ENCODE peak calls at places on chromosomes 13 and 19, in ten cellular contexts. One of them, this sample, is unnamed.

GRCh38 chr13:98738213-98738612 is 14.3 kb downstream of the SLC15A1 start:
- DNase-seq in A673: no peak
- DNase-seq in cardiac muscle cell: no peak
- DNase-seq in Caco-2: no peak
- DNase-seq in tibial artery: no peak
- DNase-seq in astrocyte of the cerebellum: no peak
- DNase-seq in osteoblast: no peak
- DNase-seq in kidney: no peak
- DNase-seq in colonic mucosa: no peak
- DNase-seq in SK-N-SH: no peak
- DNase-seq in this sample: no peak

GRCh38 chr13:30757026-30757425 is 21.7 kb downstream of the ALOX5AP start:
- DNase-seq in cardiac muscle cell: peak; percentile 40
- DNase-seq in tibial artery: no peak
- DNase-seq in Caco-2: no peak
- DNase-seq in A673: no peak
- DNase-seq in colonic mucosa: no peak
- DNase-seq in osteoblast: no peak
- DNase-seq in SK-N-SH: peak; percentile 46
- DNase-seq in kidney: no peak
- DNase-seq in astrocyte of the cerebellum: no peak
- DNase-seq in this sample: no peak

GRCh38 chr13:108306768-108307332 is 37.3 kb downstream of the TNFSF13B start:
- DNase-seq in astrocyte of the cerebellum: no peak
- DNase-seq in kidney: no peak
- DNase-seq in SK-N-SH: no peak
- DNase-seq in cardiac muscle cell: no peak
- DNase-seq in tibial artery: no peak
- DNase-seq in colonic mucosa: no peak
- DNase-seq in Caco-2: no peak
- DNase-seq in osteoblast: no peak
- DNase-seq in A673: no peak
- DNase-seq in this sample: no peak

GRCh38 chr19:29687244-29687896 is 22.1 kb downstream of the PLEKHF1 start:
- DNase-seq in Caco-2: no peak
- DNase-seq in tibial artery: peak; percentile 86
- DNase-seq in osteoblast: peak; percentile 94
- DNase-seq in cardiac muscle cell: peak; percentile 98
- DNase-seq in astrocyte of the cerebellum: peak; percentile 97
- DNase-seq in colonic mucosa: no peak
- DNase-seq in kidney: no peak
- DNase-seq in SK-N-SH: no peak
- DNase-seq in A673: peak; percentile 38
- DNase-seq in this sample: no peak

GRCh38 chr13:24922390-24923304 is 158.7 kb downstream of the RNF17 start:
- DNase-seq in A673: peak; percentile 98
- DNase-seq in osteoblast: peak; percentile 94
- DNase-seq in tibial artery: peak; percentile 99
- DNase-seq in cardiac muscle cell: peak; percentile 99
- DNase-seq in colonic mucosa: peak; percentile 98
- DNase-seq in astrocyte of the cerebellum: peak; percentile 95
- DNase-seq in Caco-2: peak; percentile 98
- DNase-seq in SK-N-SH: peak; percentile 95
- DNase-seq in kidney: peak; percentile 99
- DNase-seq in this sample: peak; percentile 81

GRCh38 chr19:49862411-49863253 is 4.7 kb downstream of the PNKP start:
- DNase-seq in A673: peak; percentile 66
- DNase-seq in astrocyte of the cerebellum: no peak
- DNase-seq in cardiac muscle cell: no peak
- DNase-seq in osteoblast: peak; percentile 92
- DNase-seq in tibial artery: no peak
- DNase-seq in Caco-2: no peak
- DNase-seq in colonic mucosa: peak; percentile 26
- DNase-seq in kidney: no peak
- DNase-seq in SK-N-SH: peak; percentile 77
- DNase-seq in this sample: no peak

GRCh38 chr19:35719402-35720162 is 1.8 kb downstream of the KMT2B start:
- DNase-seq in astrocyte of the cerebellum: no peak
- DNase-seq in Caco-2: no peak
- DNase-seq in A673: no peak
- DNase-seq in cardiac muscle cell: no peak
- DNase-seq in osteoblast: peak; percentile 85
- DNase-seq in tibial artery: no peak
- DNase-seq in kidney: peak; percentile 76
- DNase-seq in SK-N-SH: no peak
- DNase-seq in colonic mucosa: no peak
- DNase-seq in this sample: no peak

GRCh38 chr19:7665076-7665475 is 3.8 kb upstream of the RETN start:
- DNase-seq in Caco-2: no peak
- DNase-seq in colonic mucosa: no peak
- DNase-seq in SK-N-SH: no peak
- DNase-seq in astrocyte of the cerebellum: no peak
- DNase-seq in kidney: no peak
- DNase-seq in A673: no peak
- DNase-seq in osteoblast: peak; percentile 71
- DNase-seq in cardiac muscle cell: peak; percentile 88
- DNase-seq in tibial artery: no peak
- DNase-seq in this sample: peak; percentile 81

GRCh38 chr13:49938274-49938673 is 2.1 kb upstream of the SPRYD7 start:
- DNase-seq in colonic mucosa: peak; percentile 49
- DNase-seq in kidney: no peak
- DNase-seq in cardiac muscle cell: no peak
- DNase-seq in Caco-2: no peak
- DNase-seq in tibial artery: no peak
- DNase-seq in astrocyte of the cerebellum: no peak
- DNase-seq in SK-N-SH: no peak
- DNase-seq in A673: no peak
- DNase-seq in osteoblast: no peak
- DNase-seq in this sample: no peak

GRCh38 chr13:44068169-44068568 is 188.5 kb downstream of the LACC1 start:
- DNase-seq in kidney: no peak
- DNase-seq in Caco-2: no peak
- DNase-seq in tibial artery: no peak
- DNase-seq in cardiac muscle cell: peak; percentile 56
- DNase-seq in astrocyte of the cerebellum: no peak
- DNase-seq in osteoblast: peak; percentile 62
- DNase-seq in colonic mucosa: no peak
- DNase-seq in SK-N-SH: no peak
- DNase-seq in A673: no peak
- DNase-seq in this sample: no peak

GRCh38 chr19:51366999-51367564 is 894 bp upstream of the ETFB start:
- DNase-seq in cardiac muscle cell: no peak
- DNase-seq in kidney: peak; percentile 90
- DNase-seq in SK-N-SH: peak; percentile 44
- DNase-seq in tibial artery: no peak
- DNase-seq in osteoblast: peak; percentile 62
- DNase-seq in A673: no peak
- DNase-seq in Caco-2: no peak
- DNase-seq in colonic mucosa: no peak
- DNase-seq in astrocyte of the cerebellum: no peak
- DNase-seq in this sample: no peak

GRCh38 chr19:2783781-2784145 is 690 bp upstream of the SGTA start:
- DNase-seq in SK-N-SH: no peak
- DNase-seq in Caco-2: no peak
- DNase-seq in tibial artery: no peak
- DNase-seq in astrocyte of the cerebellum: no peak
- DNase-seq in A673: no peak
- DNase-seq in osteoblast: no peak
- DNase-seq in colonic mucosa: no peak
- DNase-seq in kidney: no peak
- DNase-seq in cardiac muscle cell: no peak
- DNase-seq in this sample: no peak
- H3K4me3 ChIP-seq in SK-N-SH: peak overlapping the region; percentile 93
- H3K4me3 ChIP-seq in Caco-2: peak overlapping the region; percentile 25
- H3K4me3 ChIP-seq in tibial artery: peak overlapping the region; percentile 74
- H3K4me3 ChIP-seq in astrocyte of the cerebellum: peak overlapping the region; percentile 99
- H3K4me3 ChIP-seq in A673: peak overlapping the region; percentile 91
- H3K4me3 ChIP-seq in osteoblast: peak overlapping the region; percentile 100
- H3K4me3 ChIP-seq in colonic mucosa: peak overlapping the region; percentile 94
- H3K4me3 ChIP-seq in kidney: peak overlapping the region; percentile 40
- H3K4me3 ChIP-seq in cardiac muscle cell: no peak overlapping the region
- H3K4me3 ChIP-seq in this sample: peak overlapping the region; percentile 88

DNA sequence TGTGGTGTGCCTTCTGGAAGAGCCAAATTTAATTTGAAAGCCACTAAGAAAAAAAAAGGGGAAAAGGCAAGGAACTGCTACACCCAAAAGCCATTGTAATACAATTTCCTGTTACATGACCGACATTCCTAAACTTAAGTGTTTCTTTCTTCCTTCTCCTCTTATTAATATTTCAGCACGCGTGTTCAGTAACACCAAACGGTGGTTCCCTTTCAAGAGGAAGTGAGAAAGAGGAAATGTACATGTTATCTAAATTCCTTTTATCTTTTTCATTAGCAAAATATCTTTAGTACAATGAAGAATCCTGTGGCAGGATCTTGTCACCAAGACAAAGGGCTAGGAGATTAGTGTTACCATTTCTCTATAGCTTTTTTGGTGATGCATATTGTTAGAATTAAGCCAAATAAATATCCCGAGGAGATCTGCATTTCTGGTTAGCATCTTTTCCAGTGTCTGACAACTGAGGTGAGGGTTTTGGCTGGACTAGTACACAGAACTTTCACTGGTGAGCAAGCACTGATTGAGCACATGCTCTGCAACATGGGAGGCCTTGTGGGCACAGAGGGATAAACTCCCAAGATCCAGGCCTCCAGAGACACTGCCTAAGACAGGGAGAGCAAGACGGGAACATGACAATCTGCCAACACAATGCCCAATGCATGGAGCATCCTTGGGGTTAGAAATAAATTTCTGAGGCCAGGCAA is 22.1 kb downstream of the LATS2 start:
- DNase-seq in kidney: no peak
- DNase-seq in astrocyte of the cerebellum: no peak
- DNase-seq in colonic mucosa: no peak
- DNase-seq in A673: peak; percentile 83
- DNase-seq in Caco-2: no peak
- DNase-seq in cardiac muscle cell: peak; percentile 30
- DNase-seq in SK-N-SH: no peak
- DNase-seq in tibial artery: no peak
- DNase-seq in osteoblast: no peak
- DNase-seq in this sample: no peak
- TF ChIP-seq CTCF in kidney: no peak
- TF ChIP-seq CTCF in astrocyte of the cerebellum: no peak
- TF ChIP-seq CTCF in colonic mucosa: no peak
- TF ChIP-seq CTCF in A673: no peak
- TF ChIP-seq CTCF in Caco-2: no peak
- TF ChIP-seq CTCF in cardiac muscle cell: no peak
- TF ChIP-seq CTCF in SK-N-SH: no peak
- TF ChIP-seq CTCF in tibial artery: no peak
- TF ChIP-seq CTCF in osteoblast: no peak
- TF ChIP-seq CTCF in this sample: no peak

GRCh38 chr19:41941410-41942202 is 13.4 kb upstream of the ERFL start:
- DNase-seq in astrocyte of the cerebellum: no peak
- DNase-seq in SK-N-SH: no peak
- DNase-seq in kidney: no peak
- DNase-seq in colonic mucosa: no peak
- DNase-seq in tibial artery: no peak
- DNase-seq in osteoblast: peak; percentile 82
- DNase-seq in Caco-2: no peak
- DNase-seq in A673: no peak
- DNase-seq in cardiac muscle cell: no peak
- DNase-seq in this sample: no peak
- H3K4me3 ChIP-seq in astrocyte of the cerebellum: no peak overlapping the region
- H3K4me3 ChIP-seq in SK-N-SH: no peak overlapping the region
- H3K4me3 ChIP-seq in kidney: no peak overlapping the region
- H3K4me3 ChIP-seq in colonic mucosa: no peak overlapping the region
- H3K4me3 ChIP-seq in tibial artery: no peak overlapping the region
- H3K4me3 ChIP-seq in osteoblast: no peak overlapping the region
- H3K4me3 ChIP-seq in Caco-2: no peak overlapping the region
- H3K4me3 ChIP-seq in A673: no peak overlapping the region
- H3K4me3 ChIP-seq in cardiac muscle cell: no peak overlapping the region
- H3K4me3 ChIP-seq in this sample: no peak overlapping the region

GRCh38 chr19:2235026-2235395 is 1.1 kb downstream of the PLEKHJ1 start:
- DNase-seq in A673: no peak
- DNase-seq in astrocyte of the cerebellum: no peak
- DNase-seq in cardiac muscle cell: no peak
- DNase-seq in SK-N-SH: no peak
- DNase-seq in tibial artery: no peak
- DNase-seq in Caco-2: no peak
- DNase-seq in osteoblast: no peak
- DNase-seq in kidney: no peak
- DNase-seq in colonic mucosa: peak; percentile 61
- DNase-seq in this sample: no peak

GRCh38 chr19:2237051-2237868 is 636 bp downstream of the SF3A2 start:
- DNase-seq in SK-N-SH: no peak
- DNase-seq in tibial artery: no peak
- DNase-seq in kidney: no peak
- DNase-seq in osteoblast: no peak
- DNase-seq in Caco-2: no peak
- DNase-seq in colonic mucosa: no peak
- DNase-seq in astrocyte of the cerebellum: no peak
- DNase-seq in cardiac muscle cell: no peak
- DNase-seq in A673: no peak
- DNase-seq in this sample: no peak

GRCh38 chr19:2233601-2234280 is 2.4 kb downstream of the PLEKHJ1 start:
- DNase-seq in cardiac muscle cell: no peak
- DNase-seq in kidney: no peak
- DNase-seq in osteoblast: no peak
- DNase-seq in astrocyte of the cerebellum: no peak
- DNase-seq in colonic mucosa: no peak
- DNase-seq in SK-N-SH: no peak
- DNase-seq in tibial artery: no peak
- DNase-seq in Caco-2: no peak
- DNase-seq in A673: no peak
- DNase-seq in this sample: no peak

GRCh38 chr19:2236285-2237050 is at the start of the genes PLEKHJ1 and SF3A2:
- DNase-seq in Caco-2: peak; percentile 98
- DNase-seq in A673: peak; percentile 99
- DNase-seq in osteoblast: peak; percentile 100
- DNase-seq in kidney: peak; percentile 99
- DNase-seq in SK-N-SH: peak; percentile 99
- DNase-seq in tibial artery: peak; percentile 98
- DNase-seq in astrocyte of the cerebellum: peak; percentile 89
- DNase-seq in colonic mucosa: peak; percentile 97
- DNase-seq in cardiac muscle cell: peak; percentile 99
- DNase-seq in this sample: peak; percentile 89

DNA sequence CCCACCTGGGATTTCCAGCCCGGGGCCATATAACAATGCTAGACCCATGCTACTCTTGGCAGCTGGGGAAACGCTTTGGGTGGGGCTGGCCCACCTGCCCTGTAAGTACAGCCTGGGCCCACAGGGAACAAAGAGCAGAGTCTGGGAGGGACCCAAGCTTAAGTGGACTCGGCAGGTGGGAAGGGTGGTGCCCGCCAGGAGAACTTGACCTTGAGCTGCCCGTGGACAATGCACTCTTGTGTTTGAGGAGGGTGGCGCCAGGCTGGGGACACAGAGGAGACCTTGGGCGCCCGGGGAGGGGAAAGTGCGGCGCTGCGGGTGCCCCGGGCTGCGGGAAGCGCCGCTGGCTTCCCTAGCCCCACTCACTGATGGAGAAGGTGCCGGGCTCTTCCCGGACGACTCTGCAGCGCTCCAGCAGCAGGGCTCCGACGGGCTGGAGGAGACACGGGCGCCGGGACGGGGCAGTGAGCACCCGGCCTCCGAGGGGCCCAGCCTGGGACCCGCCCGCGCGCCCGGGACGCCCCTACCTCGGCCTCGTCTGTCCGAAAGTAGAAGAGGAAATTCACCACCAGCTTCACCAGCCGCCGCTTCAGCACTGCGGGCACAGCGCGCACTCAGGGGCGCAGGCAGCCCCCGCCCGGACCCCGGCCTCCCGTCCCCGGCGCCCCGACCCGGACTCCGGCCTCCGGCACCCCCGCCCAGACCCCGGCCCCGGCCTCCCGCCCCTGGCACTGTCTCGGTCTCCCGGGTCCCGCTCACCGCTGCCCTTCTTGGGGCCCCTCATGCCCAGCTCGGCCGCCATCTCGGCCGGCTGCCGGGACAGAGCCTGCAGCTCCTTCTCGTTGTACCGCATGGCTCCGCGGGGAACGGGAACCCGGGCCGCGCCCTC is 489 bp downstream of the PLEKHJ1 start:
- DNase-seq in tibial artery: no peak
- DNase-seq in osteoblast: peak; percentile 93
- DNase-seq in A673: no peak
- DNase-seq in kidney: peak; percentile 89
- DNase-seq in SK-N-SH: peak; percentile 58
- DNase-seq in Caco-2: no peak
- DNase-seq in cardiac muscle cell: no peak
- DNase-seq in colonic mucosa: peak; percentile 87
- DNase-seq in astrocyte of the cerebellum: no peak
- DNase-seq in this sample: no peak
- TF ChIP-seq CTCF in tibial artery: no peak
- TF ChIP-seq CTCF in osteoblast: no peak
- TF ChIP-seq CTCF in A673: no peak
- TF ChIP-seq CTCF in kidney: no peak
- TF ChIP-seq CTCF in SK-N-SH: no peak
- TF ChIP-seq CTCF in Caco-2: no peak
- TF ChIP-seq CTCF in cardiac muscle cell: no peak
- TF ChIP-seq CTCF in colonic mucosa: no peak
- TF ChIP-seq CTCF in astrocyte of the cerebellum: no peak
- TF ChIP-seq CTCF in this sample: no peak